ENCODE peak calls at places on chromosome 1, in ten cellular contexts. Y, P, M, C, U, O, J, W, H and B are unnamed samples.

GRCh38 chr1:227776277-227776676 is 39.2 kb upstream of the PRSS38 start:
- DNase-seq in Y (peak; percentile 65), P (no peak), M (no peak), C (peak; percentile 96), U (no peak), O (peak; percentile 79), J (no peak), W (peak; percentile 37), H (no peak), B (peak; percentile 45)

GRCh38 chr1:15799004-15799867 is 8.2 kb downstream of the UQCRHL start:
- DNase-seq in Y (peak; percentile 98), P (no peak), M (peak; percentile 23), C (peak; percentile 97), U (peak; percentile 61), O (peak; percentile 99), J (peak; percentile 83), W (peak; percentile 97), H (peak; percentile 87), B (peak; percentile 89)

GRCh38 chr1:201348211-201348566 is 29.3 kb downstream of the TNNT2 start:
- DNase-seq in Y (peak; percentile 78), P (no peak), M (no peak), C (peak; percentile 16), U (peak; percentile 26), O (peak; percentile 80), J (peak; percentile 33), W (peak; percentile 60), H (peak; percentile 69), B (no peak)

GRCh38 chr1:182720465-182720864 is 36.1 kb upstream of the RGS8 start:
- DNase-seq in Y (peak; percentile 20), P (no peak), M (no peak), C (no peak), U (no peak), O (peak; percentile 11), J (no peak), W (peak; percentile 6), H (no peak), B (no peak)

GRCh38 chr1:200221614-200222282 is 188.1 kb downstream of the ZNF281 start:
- DNase-seq in Y (no peak), P (no peak), M (no peak), C (no peak), U (no peak), O (no peak), J (no peak), W (no peak), H (no peak), B (no peak)

GRCh38 chr1:209015092-209015491 is 568.4 kb upstream of the CAMK1G start:
- DNase-seq in Y (no peak), P (no peak), M (no peak), C (no peak), U (no peak), O (no peak), J (no peak), W (no peak), H (no peak), B (no peak)

GRCh38 chr1:228490120-228491078 is 3.2 kb downstream of the RNF187 start:
- DNase-seq in Y (no peak), P (no peak), M (peak; percentile 72), C (no peak), U (no peak), O (peak; percentile 66), J (no peak), W (peak; percentile 74), H (no peak), B (no peak)

GRCh38 chr1:197763307-197763706 is 12.0 kb downstream of the DENND1B start:
- DNase-seq in Y (no peak), P (no peak), M (no peak), C (no peak), U (peak; percentile 5), O (no peak), J (no peak), W (no peak), H (no peak), B (no peak)

GRCh38 chr1:3152143-3152542 is 83.1 kb downstream of the PRDM16 start:
- DNase-seq in Y (no peak), P (no peak), M (no peak), C (no peak), U (no peak), O (no peak), J (no peak), W (no peak), H (no peak), B (no peak)

GRCh38 chr1:3154081-3154795 is 85.2 kb downstream of the PRDM16 start:
- DNase-seq in Y (no peak), P (no peak), M (no peak), C (no peak), U (no peak), O (no peak), J (no peak), W (no peak), H (no peak), B (no peak)

GRCh38 chr1:3151456-3151855 is 82.5 kb downstream of the PRDM16 start:
- DNase-seq in Y (no peak), P (no peak), M (no peak), C (no peak), U (no peak), O (no peak), J (no peak), W (no peak), H (no peak), B (no peak)

GRCh38 chr1:3155056-3155805 is 86.2 kb downstream of the PRDM16 start:
- DNase-seq in Y (no peak), P (no peak), M (no peak), C (no peak), U (no peak), O (no peak), J (no peak), W (no peak), H (no peak), B (no peak)

DNA sequence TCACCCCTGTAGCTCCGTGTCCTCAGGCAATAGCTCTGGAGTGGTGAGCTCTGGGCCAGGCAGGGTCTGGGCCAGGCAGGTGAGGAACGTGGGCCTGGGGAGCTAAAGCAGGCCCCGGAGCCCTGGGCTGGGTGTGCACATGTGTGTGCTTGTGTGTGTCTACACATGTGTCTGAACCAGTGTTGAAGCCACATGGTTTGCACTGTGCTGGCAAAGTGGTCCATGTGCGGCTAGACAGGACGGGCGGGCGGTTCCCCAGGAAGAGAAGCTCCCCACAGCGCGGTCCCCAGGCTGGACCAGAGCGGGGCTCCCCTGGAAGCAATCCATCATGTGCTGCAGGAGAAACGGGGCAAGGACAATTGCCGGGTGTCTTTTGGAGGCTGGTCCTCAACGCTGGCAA is 84.2 kb downstream of the PRDM16 start:
- DNase-seq in Y (no peak), P (no peak), M (no peak), C (no peak), U (no peak), O (no peak), J (no peak), W (no peak), H (no peak), B (no peak)
- H3K4me3 ChIP-seq in Y (no peak overlapping the region), P (no peak overlapping the region), M (no peak overlapping the region), C (no peak overlapping the region), U (no peak overlapping the region), O (no peak overlapping the region), J (no peak overlapping the region), W (no peak overlapping the region), H (no peak overlapping the region), B (no peak overlapping the region)

DNA sequence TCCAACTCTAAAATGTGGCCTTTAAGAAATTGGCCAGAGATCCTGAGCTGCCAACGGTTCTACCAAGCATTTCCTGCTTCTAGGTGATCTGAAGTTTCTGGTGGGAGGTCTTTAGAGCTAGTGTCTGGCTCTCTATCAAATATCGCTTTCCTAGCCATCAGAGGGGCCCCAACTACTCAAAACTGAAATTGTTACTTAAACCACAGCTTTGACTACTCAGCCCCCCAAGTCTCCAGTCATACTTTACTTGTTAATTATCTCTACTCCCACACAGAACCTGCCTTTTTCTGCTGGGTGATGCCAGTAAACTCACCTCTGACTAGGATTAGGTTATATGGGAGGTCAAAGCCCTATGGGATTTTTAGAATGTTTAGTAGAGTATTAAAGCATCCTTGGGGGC is 95.1 kb downstream of the FASLG start:
- DNase-seq in Y (no peak), P (no peak), M (no peak), C (no peak), U (no peak), O (no peak), J (no peak), W (no peak), H (no peak), B (no peak)
- H3K4me3 ChIP-seq in Y (no peak overlapping the region), P (no peak overlapping the region), M (no peak overlapping the region), C (no peak overlapping the region), U (no peak overlapping the region), O (no peak overlapping the region), J (no peak overlapping the region), W (no peak overlapping the region), H (no peak overlapping the region), B (no peak overlapping the region)

GRCh38 chr1:30906631-30907389 is 1.7 kb downstream of the SDC3 start:
- DNase-seq in Y (no peak), P (no peak), M (peak; percentile 12), C (no peak), U (no peak), O (no peak), J (no peak), W (no peak), H (no peak), B (peak; percentile 64)

GRCh38 chr1:30908886-30909777 is 574 bp upstream of the SDC3 start:
- DNase-seq in Y (no peak), P (no peak), M (peak; percentile 32), C (no peak), U (no peak), O (no peak), J (no peak), W (no peak), H (no peak), B (peak; percentile 32)

GRCh38 chr1:30908446-30908885 is at the start of gene SDC3:
- DNase-seq in Y (peak; percentile 60), P (no peak), M (peak; percentile 32), C (no peak), U (no peak), O (peak; percentile 72), J (no peak), W (no peak), H (peak; percentile 80), B (no peak)

GRCh38 chr1:30907390-30907640 is 1.2 kb downstream of the SDC3 start:
- DNase-seq in Y (no peak), P (no peak), M (no peak), C (no peak), U (no peak), O (no peak), J (no peak), W (no peak), H (no peak), B (no peak)

DNA sequence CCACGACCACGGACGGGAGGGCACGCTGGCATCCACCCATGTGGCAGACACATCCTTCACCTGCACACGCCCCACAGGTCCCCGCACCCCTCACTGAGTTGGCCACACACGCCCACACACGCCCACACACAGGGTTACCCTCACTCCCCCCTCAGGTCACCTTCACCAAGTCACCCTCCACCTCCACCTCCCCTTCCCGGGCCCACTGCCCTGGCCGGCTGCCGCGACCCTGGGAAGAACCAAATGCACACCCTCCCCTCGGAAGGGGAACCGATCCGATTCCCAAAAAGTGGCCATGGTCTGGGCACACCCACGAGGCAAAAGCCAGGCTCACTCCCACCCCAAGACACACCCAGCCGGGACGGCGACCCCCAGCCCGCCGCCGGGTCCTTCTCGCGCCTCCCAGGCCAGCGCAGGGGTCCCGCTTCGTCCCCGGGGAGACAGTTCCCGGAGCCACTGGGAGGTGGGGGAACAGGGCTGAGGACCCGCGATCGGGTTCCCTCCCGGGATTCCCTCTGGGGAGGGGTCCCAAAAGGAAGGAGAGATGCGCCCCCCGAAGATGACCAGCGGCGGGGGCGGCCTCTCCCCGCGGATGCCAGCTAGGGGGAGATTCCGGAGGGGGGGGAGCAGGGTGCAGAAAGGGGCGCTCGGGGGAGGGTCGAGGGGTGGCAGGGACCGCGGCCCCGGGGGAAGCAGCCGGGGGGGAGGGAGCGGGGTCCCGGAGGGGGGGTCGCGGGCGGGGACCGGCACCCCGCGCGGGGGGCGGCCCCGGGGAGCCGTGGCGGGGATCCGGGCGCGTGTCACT is 715 bp downstream of the SDC3 start:
- DNase-seq in Y (no peak), P (no peak), M (peak; percentile 15), C (no peak), U (no peak), O (no peak), J (no peak), W (no peak), H (peak; percentile 14), B (peak; percentile 67)
- H3K4me3 ChIP-seq in Y (peak overlapping the region; percentile 28), P (no peak overlapping the region), M (peak overlapping the region; percentile 74), C (peak overlapping the region; percentile 68), U (no peak overlapping the region), O (peak overlapping the region; percentile 73), J (peak overlapping the region; percentile 60), W (peak overlapping the region; percentile 58), H (peak overlapping the region; percentile 88), B (peak overlapping the region; percentile 76)

GRCh38 chr1:19481826-19482398 is 3.4 kb downstream of the CAPZB start:
- DNase-seq in Y (no peak), P (no peak), M (no peak), C (no peak), U (no peak), O (no peak), J (no peak), W (no peak), H (no peak), B (no peak)
- H3K4me3 ChIP-seq in Y (no peak overlapping the region), P (no peak overlapping the region), M (no peak overlapping the region), C (peak overlapping the region; percentile 7), U (no peak overlapping the region), O (no peak overlapping the region), J (peak overlapping the region; percentile 12), W (no peak overlapping the region), H (no peak overlapping the region), B (no peak overlapping the region)